ENCODE peak calls at places on chromosome 19, in seven cellular contexts. One of them, this sample, is unnamed.
A peak's percentile ranks its signal among the peaks of the same experiment; 100 is the strongest.

GRCh38 chr19:8216357-8216756 is 7.2 kb downstream of the CERS4 start:
- DNase-seq in thoracic aorta: no peak
- DNase-seq in mesenchymal stem cell: no peak
- DNase-seq in GM12865: no peak
- DNase-seq in fibroblast of lung: no peak
- DNase-seq in psoas muscle: no peak
- DNase-seq in uterus: no peak
- DNase-seq in this sample: no peak

GRCh38 chr19:35075202-35076025 is 33.9 kb downstream of the HPN start:
- DNase-seq in thoracic aorta: no peak
- DNase-seq in mesenchymal stem cell: no peak
- DNase-seq in GM12865: no peak
- DNase-seq in fibroblast of lung: no peak
- DNase-seq in psoas muscle: no peak
- DNase-seq in uterus: no peak
- DNase-seq in this sample: no peak

GRCh38 chr19:39246951-39247669 is 1.5 kb downstream of the IFNL4 start:
- DNase-seq in thoracic aorta: no peak
- DNase-seq in mesenchymal stem cell: no peak
- DNase-seq in GM12865: no peak
- DNase-seq in fibroblast of lung: peak; percentile 12
- DNase-seq in psoas muscle: no peak
- DNase-seq in uterus: no peak
- DNase-seq in this sample: peak; percentile 45

GRCh38 chr19:31285744-31286143 is 63.5 kb downstream of the TSHZ3 start:
- DNase-seq in thoracic aorta: no peak
- DNase-seq in mesenchymal stem cell: peak; percentile 66
- DNase-seq in GM12865: no peak
- DNase-seq in fibroblast of lung: peak; percentile 50
- DNase-seq in psoas muscle: no peak
- DNase-seq in uterus: peak; percentile 42
- DNase-seq in this sample: no peak

GRCh38 chr19:33000510-33000909 is 28.5 kb downstream of the FAAP24 start:
- DNase-seq in thoracic aorta: no peak
- DNase-seq in mesenchymal stem cell: no peak
- DNase-seq in GM12865: no peak
- DNase-seq in fibroblast of lung: no peak
- DNase-seq in psoas muscle: no peak
- DNase-seq in uterus: no peak
- DNase-seq in this sample: no peak

GRCh38 chr19:53878786-53879144 is 3.2 kb upstream of the PRKCG start:
- DNase-seq in thoracic aorta: no peak
- DNase-seq in mesenchymal stem cell: peak; percentile 85
- DNase-seq in GM12865: no peak
- DNase-seq in fibroblast of lung: peak; percentile 16
- DNase-seq in psoas muscle: no peak
- DNase-seq in uterus: no peak
- DNase-seq in this sample: no peak

GRCh38 chr19:41064974-41065569 is 23.2 kb upstream of the CYP2A13 start:
- DNase-seq in thoracic aorta: no peak
- DNase-seq in mesenchymal stem cell: peak; percentile 28
- DNase-seq in GM12865: peak; percentile 26
- DNase-seq in fibroblast of lung: peak; percentile 11
- DNase-seq in psoas muscle: no peak
- DNase-seq in uterus: no peak
- DNase-seq in this sample: peak; percentile 47

GRCh38 chr19:15532779-15533521 is 24.6 kb downstream of the CYP4F22 start:
- DNase-seq in thoracic aorta: no peak
- DNase-seq in mesenchymal stem cell: no peak
- DNase-seq in GM12865: no peak
- DNase-seq in fibroblast of lung: no peak
- DNase-seq in psoas muscle: no peak
- DNase-seq in uterus: no peak
- DNase-seq in this sample: no peak

GRCh38 chr19:32881766-32882165 is 12.2 kb upstream of the SLC7A9 start:
- DNase-seq in thoracic aorta: no peak
- DNase-seq in mesenchymal stem cell: no peak
- DNase-seq in GM12865: no peak
- DNase-seq in fibroblast of lung: no peak
- DNase-seq in psoas muscle: peak; percentile 27
- DNase-seq in uterus: no peak
- DNase-seq in this sample: no peak

GRCh38 chr19:13983213-13983889 is 22.8 kb downstream of the RFX1 start:
- DNase-seq in thoracic aorta: no peak
- DNase-seq in mesenchymal stem cell: no peak
- DNase-seq in GM12865: no peak
- DNase-seq in fibroblast of lung: no peak
- DNase-seq in psoas muscle: no peak
- DNase-seq in uterus: no peak
- DNase-seq in this sample: no peak

GRCh38 chr19:50893047-50893737 is 18.0 kb downstream of the KLK4 start:
- DNase-seq in thoracic aorta: no peak
- DNase-seq in mesenchymal stem cell: no peak
- DNase-seq in GM12865: peak; percentile 35
- DNase-seq in fibroblast of lung: no peak
- DNase-seq in psoas muscle: no peak
- DNase-seq in uterus: no peak
- DNase-seq in this sample: peak; percentile 39

GRCh38 chr19:12994701-12995595 is at the start of gene NFIX:
- DNase-seq in thoracic aorta: no peak
- DNase-seq in mesenchymal stem cell: peak; percentile 69
- DNase-seq in GM12865: peak; percentile 35
- DNase-seq in fibroblast of lung: peak; percentile 60
- DNase-seq in psoas muscle: peak; percentile 89
- DNase-seq in uterus: peak; percentile 77
- DNase-seq in this sample: peak; percentile 76

GRCh38 chr19:10533656-10534386 is 9.9 kb upstream of the ATG4D start:
- DNase-seq in thoracic aorta: no peak
- DNase-seq in mesenchymal stem cell: peak; percentile 98
- DNase-seq in GM12865: no peak
- DNase-seq in fibroblast of lung: peak; percentile 92
- DNase-seq in psoas muscle: no peak
- DNase-seq in uterus: no peak
- DNase-seq in this sample: no peak

GRCh38 chr19:2587001-2587719 is 111.2 kb downstream of the GADD45B start:
- DNase-seq in thoracic aorta: no peak
- DNase-seq in mesenchymal stem cell: peak; percentile 32
- DNase-seq in GM12865: no peak
- DNase-seq in fibroblast of lung: peak; percentile 47
- DNase-seq in psoas muscle: no peak
- DNase-seq in uterus: no peak
- DNase-seq in this sample: no peak

GRCh38 chr19:55406869-55407624 is 541 bp downstream of the UBE2S start:
- DNase-seq in thoracic aorta: no peak
- DNase-seq in mesenchymal stem cell: peak; percentile 37
- DNase-seq in GM12865: peak; percentile 53
- DNase-seq in fibroblast of lung: no peak
- DNase-seq in psoas muscle: peak; percentile 38
- DNase-seq in uterus: peak; percentile 40
- DNase-seq in this sample: no peak

DNA sequence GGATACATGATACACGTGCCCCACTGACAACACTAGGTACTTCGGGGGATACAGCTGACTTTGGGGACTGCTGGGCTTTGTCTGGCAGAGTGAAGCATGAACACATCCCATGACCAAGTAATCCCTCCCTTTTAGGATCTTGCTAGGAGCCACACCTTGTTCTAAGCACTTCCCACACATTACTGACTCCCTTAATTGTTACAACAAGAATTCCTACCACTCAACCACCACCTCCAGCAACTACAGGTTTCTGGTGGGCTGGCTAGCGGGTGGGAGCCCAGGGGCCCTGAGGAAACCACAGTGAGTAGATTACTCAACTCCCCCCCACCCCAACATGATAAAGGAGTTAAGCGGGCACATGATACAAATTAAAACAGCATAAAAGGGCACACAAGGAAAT is 7.2 kb upstream of the SLC35E1 start:
- DNase-seq in thoracic aorta: no peak
- DNase-seq in mesenchymal stem cell: no peak
- DNase-seq in GM12865: no peak
- DNase-seq in fibroblast of lung: no peak
- DNase-seq in psoas muscle: no peak
- DNase-seq in uterus: no peak
- DNase-seq in this sample: no peak
- H3K4me3 ChIP-seq in thoracic aorta: no peak overlapping the region
- H3K4me3 ChIP-seq in mesenchymal stem cell: no peak overlapping the region
- H3K4me3 ChIP-seq in GM12865: no peak overlapping the region
- H3K4me3 ChIP-seq in fibroblast of lung: no peak overlapping the region
- H3K4me3 ChIP-seq in psoas muscle: no peak overlapping the region
- H3K4me3 ChIP-seq in uterus: no peak overlapping the region
- H3K4me3 ChIP-seq in this sample: no peak overlapping the region

GRCh38 chr19:6095760-6096159 is 14.5 kb downstream of the RFX2 start:
- DNase-seq in thoracic aorta: no peak
- DNase-seq in mesenchymal stem cell: no peak
- DNase-seq in GM12865: no peak
- DNase-seq in fibroblast of lung: no peak
- DNase-seq in psoas muscle: no peak
- DNase-seq in uterus: no peak
- DNase-seq in this sample: no peak
- H3K4me3 ChIP-seq in thoracic aorta: no peak overlapping the region
- H3K4me3 ChIP-seq in mesenchymal stem cell: no peak overlapping the region
- H3K4me3 ChIP-seq in GM12865: no peak overlapping the region
- H3K4me3 ChIP-seq in fibroblast of lung: no peak overlapping the region
- H3K4me3 ChIP-seq in psoas muscle: no peak overlapping the region
- H3K4me3 ChIP-seq in uterus: no peak overlapping the region
- H3K4me3 ChIP-seq in this sample: no peak overlapping the region

GRCh38 chr19:49118565-49119410 is at the start of gene C19orf73:
- DNase-seq in thoracic aorta: peak; percentile 62
- DNase-seq in mesenchymal stem cell: peak; percentile 95
- DNase-seq in GM12865: peak; percentile 97
- DNase-seq in fibroblast of lung: peak; percentile 89
- DNase-seq in psoas muscle: peak; percentile 98
- DNase-seq in uterus: peak; percentile 92
- DNase-seq in this sample: peak; percentile 96

GRCh38 chr19:49119411-49120324 is at the start of gene PPFIA3:
- DNase-seq in thoracic aorta: no peak
- DNase-seq in mesenchymal stem cell: peak; percentile 80
- DNase-seq in GM12865: no peak
- DNase-seq in fibroblast of lung: peak; percentile 60
- DNase-seq in psoas muscle: peak; percentile 84
- DNase-seq in uterus: no peak
- DNase-seq in this sample: peak; percentile 42

GRCh38 chr19:49120868-49121267 is 1.5 kb downstream of the PPFIA3 start:
- DNase-seq in thoracic aorta: no peak
- DNase-seq in mesenchymal stem cell: no peak
- DNase-seq in GM12865: no peak
- DNase-seq in fibroblast of lung: no peak
- DNase-seq in psoas muscle: no peak
- DNase-seq in uterus: no peak
- DNase-seq in this sample: no peak

GRCh38 chr19:49117677-49118564 is 1.0 kb downstream of the C19orf73 start:
- DNase-seq in thoracic aorta: no peak
- DNase-seq in mesenchymal stem cell: no peak
- DNase-seq in GM12865: no peak
- DNase-seq in fibroblast of lung: no peak
- DNase-seq in psoas muscle: no peak
- DNase-seq in uterus: no peak
- DNase-seq in this sample: no peak

DNA sequence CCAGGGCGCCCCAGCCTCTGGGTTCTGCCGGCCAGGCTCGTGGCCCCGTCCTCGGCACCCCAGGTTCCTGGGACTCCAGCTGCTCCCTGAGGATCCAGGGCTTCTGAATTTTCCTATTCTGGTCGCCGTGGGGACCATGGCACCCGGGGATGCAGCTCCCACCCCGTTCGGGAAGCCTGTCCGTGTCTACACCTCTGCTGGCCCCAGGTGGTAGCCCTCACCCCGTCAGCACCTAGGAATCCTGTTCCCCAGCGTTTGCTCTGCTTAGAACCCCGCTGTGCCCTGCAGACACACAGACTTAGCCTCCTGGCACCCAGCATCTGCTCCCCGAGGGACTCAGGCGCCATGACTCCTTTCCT is 960 bp downstream of the PPFIA3 start:
- DNase-seq in thoracic aorta: no peak
- DNase-seq in mesenchymal stem cell: no peak
- DNase-seq in GM12865: no peak
- DNase-seq in fibroblast of lung: no peak
- DNase-seq in psoas muscle: no peak
- DNase-seq in uterus: no peak
- DNase-seq in this sample: no peak
- H3K4me3 ChIP-seq in thoracic aorta: peak overlapping the region; percentile 88
- H3K4me3 ChIP-seq in mesenchymal stem cell: no peak overlapping the region
- H3K4me3 ChIP-seq in GM12865: no peak overlapping the region
- H3K4me3 ChIP-seq in fibroblast of lung: no peak overlapping the region
- H3K4me3 ChIP-seq in psoas muscle: peak overlapping the region; percentile 85
- H3K4me3 ChIP-seq in uterus: no peak overlapping the region
- H3K4me3 ChIP-seq in this sample: peak overlapping the region; percentile 79

GRCh38 chr19:4305253-4305612 is 835 bp downstream of the FSD1 start:
- DNase-seq in thoracic aorta: no peak
- DNase-seq in mesenchymal stem cell: no peak
- DNase-seq in GM12865: no peak
- DNase-seq in fibroblast of lung: no peak
- DNase-seq in psoas muscle: no peak
- DNase-seq in uterus: no peak
- DNase-seq in this sample: no peak

GRCh38 chr19:4302238-4302630 is at the start of gene TMIGD2:
- DNase-seq in thoracic aorta: no peak
- DNase-seq in mesenchymal stem cell: no peak
- DNase-seq in GM12865: no peak
- DNase-seq in fibroblast of lung: no peak
- DNase-seq in psoas muscle: no peak
- DNase-seq in uterus: no peak
- DNase-seq in this sample: no peak

GRCh38 chr19:4303778-4304508 is 455 bp upstream of the FSD1 start:
- DNase-seq in thoracic aorta: no peak
- DNase-seq in mesenchymal stem cell: no peak
- DNase-seq in GM12865: no peak
- DNase-seq in fibroblast of lung: no peak
- DNase-seq in psoas muscle: no peak
- DNase-seq in uterus: no peak
- DNase-seq in this sample: no peak

GRCh38 chr19:4305659-4306058 is 1.3 kb downstream of the FSD1 start:
- DNase-seq in thoracic aorta: no peak
- DNase-seq in mesenchymal stem cell: no peak
- DNase-seq in GM12865: no peak
- DNase-seq in fibroblast of lung: no peak
- DNase-seq in psoas muscle: no peak
- DNase-seq in uterus: no peak
- DNase-seq in this sample: no peak

DNA sequence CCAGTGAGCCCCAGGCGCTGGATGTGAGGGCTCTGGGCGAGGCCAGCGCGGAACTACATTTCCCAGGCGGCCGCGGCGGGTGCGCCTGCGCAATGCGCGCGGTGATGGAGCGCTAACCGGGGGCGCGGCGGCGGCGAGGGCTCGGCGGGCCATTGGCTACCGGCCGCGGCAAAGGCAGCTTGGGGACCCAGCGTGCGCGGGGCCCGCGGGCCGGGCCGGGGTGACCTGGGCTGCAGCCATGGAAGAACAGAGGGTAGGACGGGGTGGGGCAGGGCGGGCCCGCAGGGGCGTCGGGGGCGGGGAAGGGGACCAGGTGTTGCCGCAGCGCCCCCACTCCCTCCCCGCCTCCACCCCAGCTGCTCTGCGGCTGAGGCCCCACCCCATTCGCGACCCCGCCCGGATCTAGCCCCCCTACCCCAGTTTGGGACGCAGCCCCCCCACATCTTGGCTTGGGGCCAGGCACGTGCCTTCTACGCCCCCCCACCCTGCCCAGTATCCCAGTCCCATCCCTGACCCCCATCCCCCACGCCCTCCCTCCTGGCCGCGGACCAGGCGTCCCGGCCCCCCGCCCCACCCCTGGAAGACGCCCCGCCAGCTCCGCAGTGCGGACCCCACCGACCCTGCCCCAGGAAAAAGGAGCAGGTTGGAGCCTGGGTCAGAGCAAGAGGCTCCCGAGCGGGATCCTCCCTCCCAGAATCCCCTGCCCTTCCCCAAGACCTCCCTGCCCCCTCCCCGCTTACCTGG is at the start of gene FSD1:
- DNase-seq in thoracic aorta: no peak
- DNase-seq in mesenchymal stem cell: peak; percentile 28
- DNase-seq in GM12865: peak; percentile 70
- DNase-seq in fibroblast of lung: peak; percentile 37
- DNase-seq in psoas muscle: no peak
- DNase-seq in uterus: no peak
- DNase-seq in this sample: peak; percentile 86
- H3K4me3 ChIP-seq in thoracic aorta: peak within 1 kb of the TSS; percentile 50
- H3K4me3 ChIP-seq in mesenchymal stem cell: no peak within 1 kb of the TSS
- H3K4me3 ChIP-seq in GM12865: no peak within 1 kb of the TSS
- H3K4me3 ChIP-seq in fibroblast of lung: peak within 1 kb of the TSS; percentile 47
- H3K4me3 ChIP-seq in psoas muscle: no peak within 1 kb of the TSS
- H3K4me3 ChIP-seq in uterus: no peak within 1 kb of the TSS
- H3K4me3 ChIP-seq in this sample: peak within 1 kb of the TSS; percentile 46

This sample was measured in A673.